ENCODE peak calls at places on chromosomes 13 and 19, in nine cellular contexts. One of them, this sample, is unnamed.

GRCh38 chr13:77696006-77696862 is 1.3 kb upstream of the SLAIN1 start:
- DNase-seq in adrenal gland: no peak
- DNase-seq in vagina: no peak
- DNase-seq in A549: no peak
- DNase-seq in body of pancreas: no peak
- DNase-seq in IMR-90: no peak
- DNase-seq in thyroid gland: no peak
- DNase-seq in uterus: no peak
- DNase-seq in GM12892: no peak
- DNase-seq in this sample: no peak

GRCh38 chr13:111281751-111282311 is 38.6 kb upstream of the TEX29 start:
- DNase-seq in adrenal gland: no peak
- DNase-seq in vagina: no peak
- DNase-seq in A549: no peak
- DNase-seq in body of pancreas: no peak
- DNase-seq in IMR-90: peak
- DNase-seq in thyroid gland: no peak
- DNase-seq in uterus: no peak
- DNase-seq in GM12892: no peak
- DNase-seq in this sample: no peak

GRCh38 chr13:53143757-53144320 is 115.2 kb downstream of the OLFM4 start:
- DNase-seq in adrenal gland: no peak
- DNase-seq in vagina: no peak
- DNase-seq in A549: no peak
- DNase-seq in body of pancreas: no peak
- DNase-seq in IMR-90: no peak
- DNase-seq in thyroid gland: no peak
- DNase-seq in uterus: no peak
- DNase-seq in GM12892: no peak
- DNase-seq in this sample: no peak

GRCh38 chr19:22628401-22628800 is 5.7 kb upstream of the ZNF492 start:
- DNase-seq in adrenal gland: no peak
- DNase-seq in vagina: no peak
- DNase-seq in A549: no peak
- DNase-seq in body of pancreas: no peak
- DNase-seq in IMR-90: no peak
- DNase-seq in thyroid gland: no peak
- DNase-seq in uterus: no peak
- DNase-seq in GM12892: no peak
- DNase-seq in this sample: no peak

GRCh38 chr13:74990992-74991391 is 491.0 kb downstream of the TBC1D4 start:
- DNase-seq in adrenal gland: no peak
- DNase-seq in vagina: no peak
- DNase-seq in A549: no peak
- DNase-seq in body of pancreas: no peak
- DNase-seq in IMR-90: no peak
- DNase-seq in thyroid gland: no peak
- DNase-seq in uterus: no peak
- DNase-seq in GM12892: no peak
- DNase-seq in this sample: no peak

GRCh38 chr19:677201-677600 is 1.0 kb downstream of the FSTL3 start:
- DNase-seq in adrenal gland: peak
- DNase-seq in vagina: no peak
- DNase-seq in A549: peak
- DNase-seq in body of pancreas: peak
- DNase-seq in IMR-90: peak
- DNase-seq in thyroid gland: peak
- DNase-seq in uterus: peak
- DNase-seq in GM12892: no peak
- DNase-seq in this sample: peak

GRCh38 chr19:39136225-39136940 is 10.8 kb downstream of the PAK4 start:
- DNase-seq in adrenal gland: peak
- DNase-seq in vagina: no peak
- DNase-seq in A549: no peak
- DNase-seq in body of pancreas: no peak
- DNase-seq in IMR-90: no peak
- DNase-seq in thyroid gland: no peak
- DNase-seq in uterus: no peak
- DNase-seq in GM12892: no peak
- DNase-seq in this sample: no peak

GRCh38 chr19:5997371-5997770 is 19.4 kb upstream of the RANBP3 start:
- DNase-seq in adrenal gland: no peak
- DNase-seq in vagina: no peak
- DNase-seq in A549: no peak
- DNase-seq in body of pancreas: no peak
- DNase-seq in IMR-90: no peak
- DNase-seq in thyroid gland: no peak
- DNase-seq in uterus: no peak
- DNase-seq in GM12892: no peak
- DNase-seq in this sample: no peak

GRCh38 chr19:15448778-15449619 is 757 bp downstream of the WIZ start:
- DNase-seq in adrenal gland: no peak
- DNase-seq in vagina: no peak
- DNase-seq in A549: peak
- DNase-seq in body of pancreas: no peak
- DNase-seq in IMR-90: no peak
- DNase-seq in thyroid gland: peak
- DNase-seq in uterus: peak
- DNase-seq in GM12892: no peak
- DNase-seq in this sample: no peak

GRCh38 chr13:37791699-37792098 is 77.9 kb downstream of the TRPC4 start:
- DNase-seq in adrenal gland: no peak
- DNase-seq in vagina: no peak
- DNase-seq in A549: no peak
- DNase-seq in body of pancreas: no peak
- DNase-seq in IMR-90: peak
- DNase-seq in thyroid gland: no peak
- DNase-seq in uterus: no peak
- DNase-seq in GM12892: no peak
- DNase-seq in this sample: no peak

GRCh38 chr13:43830481-43830873 is 43.7 kb upstream of the ENOX1 start:
- DNase-seq in adrenal gland: no peak
- DNase-seq in vagina: no peak
- DNase-seq in A549: peak
- DNase-seq in body of pancreas: no peak
- DNase-seq in IMR-90: peak
- DNase-seq in thyroid gland: no peak
- DNase-seq in uterus: no peak
- DNase-seq in GM12892: no peak
- DNase-seq in this sample: no peak

GRCh38 chr13:107361666-107362065 is 793.7 kb upstream of the ARGLU1 start:
- DNase-seq in adrenal gland: no peak
- DNase-seq in vagina: no peak
- DNase-seq in A549: no peak
- DNase-seq in body of pancreas: no peak
- DNase-seq in IMR-90: peak
- DNase-seq in thyroid gland: no peak
- DNase-seq in uterus: no peak
- DNase-seq in GM12892: no peak
- DNase-seq in this sample: no peak

GRCh38 chr13:113816248-113816924 is 47.5 kb downstream of the GAS6 start:
- DNase-seq in adrenal gland: no peak
- DNase-seq in vagina: no peak
- DNase-seq in A549: no peak
- DNase-seq in body of pancreas: no peak
- DNase-seq in IMR-90: peak
- DNase-seq in thyroid gland: peak
- DNase-seq in uterus: no peak
- DNase-seq in GM12892: no peak
- DNase-seq in this sample: no peak
- TF ChIP-seq POLR2A in adrenal gland: no peak
- TF ChIP-seq POLR2A in vagina: no peak
- TF ChIP-seq POLR2A in A549: no peak
- TF ChIP-seq POLR2A in body of pancreas: no peak
- TF ChIP-seq POLR2A in IMR-90: no peak
- TF ChIP-seq POLR2A in thyroid gland: no peak
- TF ChIP-seq POLR2A in uterus: no peak
- TF ChIP-seq POLR2A in GM12892: no peak
- TF ChIP-seq POLR2A in this sample: no peak

GRCh38 chr19:13834308-13834790 is 39.1 kb downstream of the ZSWIM4 start:
- DNase-seq in adrenal gland: no peak
- DNase-seq in vagina: no peak
- DNase-seq in A549: peak
- DNase-seq in body of pancreas: no peak
- DNase-seq in IMR-90: peak
- DNase-seq in thyroid gland: no peak
- DNase-seq in uterus: peak
- DNase-seq in GM12892: no peak
- DNase-seq in this sample: no peak

GRCh38 chr19:13831560-13832056 is 36.4 kb downstream of the ZSWIM4 start:
- DNase-seq in adrenal gland: no peak
- DNase-seq in vagina: no peak
- DNase-seq in A549: peak
- DNase-seq in body of pancreas: no peak
- DNase-seq in IMR-90: no peak
- DNase-seq in thyroid gland: no peak
- DNase-seq in uterus: peak
- DNase-seq in GM12892: no peak
- DNase-seq in this sample: no peak

GRCh38 chr19:13835791-13836723 is 40.8 kb downstream of the ZSWIM4 start:
- DNase-seq in adrenal gland: peak
- DNase-seq in vagina: no peak
- DNase-seq in A549: peak
- DNase-seq in body of pancreas: no peak
- DNase-seq in IMR-90: no peak
- DNase-seq in thyroid gland: peak
- DNase-seq in uterus: no peak
- DNase-seq in GM12892: no peak
- DNase-seq in this sample: no peak

GRCh38 chr19:13832096-13832495 is 36.9 kb downstream of the ZSWIM4 start:
- DNase-seq in adrenal gland: no peak
- DNase-seq in vagina: no peak
- DNase-seq in A549: peak
- DNase-seq in body of pancreas: no peak
- DNase-seq in IMR-90: no peak
- DNase-seq in thyroid gland: no peak
- DNase-seq in uterus: no peak
- DNase-seq in GM12892: no peak
- DNase-seq in this sample: no peak

GRCh38 chr19:13833330-13834265 is 38.4 kb downstream of the ZSWIM4 start:
- DNase-seq in adrenal gland: peak
- DNase-seq in vagina: no peak
- DNase-seq in A549: peak
- DNase-seq in body of pancreas: peak
- DNase-seq in IMR-90: peak
- DNase-seq in thyroid gland: peak
- DNase-seq in uterus: peak
- DNase-seq in GM12892: peak
- DNase-seq in this sample: peak
- TF ChIP-seq POLR2A in adrenal gland: no peak
- TF ChIP-seq POLR2A in vagina: no peak
- TF ChIP-seq POLR2A in A549: no peak
- TF ChIP-seq POLR2A in body of pancreas: peak
- TF ChIP-seq POLR2A in IMR-90: peak
- TF ChIP-seq POLR2A in thyroid gland: no peak
- TF ChIP-seq POLR2A in uterus: peak
- TF ChIP-seq POLR2A in GM12892: no peak
- TF ChIP-seq POLR2A in this sample: no peak

DNA sequence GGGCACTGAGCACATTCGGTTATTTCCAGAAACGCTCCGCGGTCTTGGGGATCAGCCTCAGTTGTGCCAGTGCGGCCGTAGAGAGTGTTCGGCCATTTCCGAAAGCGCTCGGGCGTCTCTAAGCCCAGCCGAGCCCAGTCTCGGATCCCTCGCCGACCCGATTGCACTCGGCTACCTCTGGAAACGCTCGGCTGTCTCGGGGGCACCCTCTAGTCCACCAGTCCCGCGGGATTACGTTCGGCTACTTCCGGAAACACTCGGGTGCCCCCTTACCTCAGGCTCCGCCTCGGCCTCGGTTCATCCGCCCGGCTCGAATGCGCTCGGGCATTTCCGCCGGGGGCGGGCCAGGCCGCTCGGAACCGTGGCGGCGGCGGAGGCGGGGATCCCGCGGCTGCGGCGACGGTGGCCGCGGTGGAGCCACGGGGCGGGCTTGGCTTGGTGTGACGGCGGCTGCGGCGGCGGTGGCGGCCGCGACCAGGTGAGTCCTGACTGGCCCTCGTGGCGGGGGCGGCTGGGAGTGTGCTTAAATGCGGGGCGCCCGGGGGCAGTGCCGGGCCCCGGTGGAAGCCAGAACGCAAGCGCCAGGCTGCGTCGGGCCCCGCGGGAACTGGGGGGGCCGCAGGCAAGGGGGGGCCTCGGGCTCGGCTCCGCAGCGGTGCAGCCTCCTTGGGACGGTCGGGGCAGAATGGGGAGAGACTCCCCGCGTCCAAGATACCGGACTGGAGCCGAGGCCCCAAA is at the start of gene PIK3R2:
- DNase-seq in adrenal gland: peak
- DNase-seq in vagina: no peak
- DNase-seq in A549: peak
- DNase-seq in body of pancreas: peak
- DNase-seq in IMR-90: peak
- DNase-seq in thyroid gland: peak
- DNase-seq in uterus: peak
- DNase-seq in GM12892: peak
- DNase-seq in this sample: peak
- TF ChIP-seq POLR2A in adrenal gland: peak
- TF ChIP-seq POLR2A in vagina: peak
- TF ChIP-seq POLR2A in A549: peak
- TF ChIP-seq POLR2A in body of pancreas: peak
- TF ChIP-seq POLR2A in IMR-90: peak
- TF ChIP-seq POLR2A in thyroid gland: peak
- TF ChIP-seq POLR2A in uterus: peak
- TF ChIP-seq POLR2A in GM12892: no peak
- TF ChIP-seq POLR2A in this sample: peak

GRCh38 chr19:2048959-2049740 is 1.9 kb downstream of the MKNK2 start:
- DNase-seq in adrenal gland: no peak
- DNase-seq in vagina: no peak
- DNase-seq in A549: no peak
- DNase-seq in body of pancreas: peak
- DNase-seq in IMR-90: no peak
- DNase-seq in thyroid gland: peak
- DNase-seq in uterus: no peak
- DNase-seq in GM12892: no peak
- DNase-seq in this sample: no peak

GRCh38 chr19:2050991-2051770 is at the start of gene MKNK2:
- DNase-seq in adrenal gland: peak
- DNase-seq in vagina: no peak
- DNase-seq in A549: peak
- DNase-seq in body of pancreas: peak
- DNase-seq in IMR-90: peak
- DNase-seq in thyroid gland: peak
- DNase-seq in uterus: peak
- DNase-seq in GM12892: peak
- DNase-seq in this sample: peak

GRCh38 chr19:2048104-2048958 is 2.7 kb downstream of the MKNK2 start:
- DNase-seq in adrenal gland: peak
- DNase-seq in vagina: no peak
- DNase-seq in A549: no peak
- DNase-seq in body of pancreas: peak
- DNase-seq in IMR-90: no peak
- DNase-seq in thyroid gland: no peak
- DNase-seq in uterus: no peak
- DNase-seq in GM12892: no peak
- DNase-seq in this sample: no peak

GRCh38 chr19:2050349-2050990 is 574 bp downstream of the MKNK2 start:
- DNase-seq in adrenal gland: peak
- DNase-seq in vagina: no peak
- DNase-seq in A549: no peak
- DNase-seq in body of pancreas: peak
- DNase-seq in IMR-90: no peak
- DNase-seq in thyroid gland: peak
- DNase-seq in uterus: no peak
- DNase-seq in GM12892: no peak
- DNase-seq in this sample: no peak

GRCh38 chr19:2049741-2050348 is 1.2 kb downstream of the MKNK2 start:
- DNase-seq in adrenal gland: peak
- DNase-seq in vagina: no peak
- DNase-seq in A549: peak
- DNase-seq in body of pancreas: peak
- DNase-seq in IMR-90: peak
- DNase-seq in thyroid gland: peak
- DNase-seq in uterus: peak
- DNase-seq in GM12892: peak
- DNase-seq in this sample: peak
- TF ChIP-seq POLR2A in adrenal gland: peak
- TF ChIP-seq POLR2A in vagina: peak
- TF ChIP-seq POLR2A in A549: no peak
- TF ChIP-seq POLR2A in body of pancreas: peak
- TF ChIP-seq POLR2A in IMR-90: no peak
- TF ChIP-seq POLR2A in thyroid gland: peak
- TF ChIP-seq POLR2A in uterus: peak
- TF ChIP-seq POLR2A in GM12892: peak
- TF ChIP-seq POLR2A in this sample: no peak

This sample was measured in H54.